ENCODE peak calls at places on chromosomes 12 and 14, in eight cellular contexts. G, V, L, O, A, I, W and N are unnamed samples. For H3K27me3, the result is how much of the 10 kb centered on the place peaks cover.

GRCh38 chr12:110658882-110659281 is 30.0 kb downstream of the HVCN1 start:
- DNase-seq in I (no peak), V (no peak), W (no peak), G (no peak), L (no peak), A (no peak), O (no peak), N (no peak)

GRCh38 chr14:35534884-35535793 is 1.2 kb downstream of the INSM2 start:
- DNase-seq in V (peak), G (no peak), A (peak), W (peak), O (peak), L (peak), I (peak), N (no peak)

GRCh38 chr12:110256780-110257431 is 24.1 kb upstream of the ATP2A2 start:
- DNase-seq in L (no peak), V (peak), O (no peak), W (peak), I (no peak), A (no peak), G (no peak), N (no peak)

GRCh38 chr12:92408072-92408900 is 262.6 kb upstream of the BTG1 start:
- DNase-seq in G (peak), I (peak), L (no peak), V (peak), W (peak), A (peak), O (no peak), N (no peak)

GRCh38 chr14:21136024-21136423 is 19.8 kb downstream of the OR5AU1 start:
- DNase-seq in W (no peak), O (no peak), L (peak), V (no peak), A (peak), G (peak), I (no peak), N (no peak)

GRCh38 chr12:132153501-132154340 is 9.5 kb downstream of the NOC4L start:
- DNase-seq in V (peak), W (peak), O (peak), G (no peak), A (peak), L (peak), I (no peak), N (peak)

GRCh38 chr12:122871851-122872785 is 23.8 kb downstream of the VPS37B start:
- DNase-seq in A (no peak), W (peak), G (no peak), I (no peak), L (peak), V (peak), O (no peak), N (peak)

GRCh38 chr14:51310453-51311074 is 70.5 kb downstream of the TMX1 start:
- DNase-seq in O (no peak), A (no peak), I (no peak), L (peak), G (no peak), V (peak), W (no peak), N (no peak)

GRCh38 chr12:12890815-12891645 is at the start of gene GPRC5A:
- DNase-seq in O (no peak), W (peak), I (peak), G (peak), V (peak), L (peak), A (peak), N (peak)

GRCh38 chr12:29561736-29562135 is 64.2 kb upstream of the OVCH1 start:
- DNase-seq in O (no peak), A (no peak), W (no peak), L (no peak), I (no peak), V (no peak), G (no peak), N (no peak)

GRCh38 chr14:90870950-90871604 is 54.8 kb upstream of the TTC7B start:
- DNase-seq in V (no peak), O (no peak), L (peak), G (no peak), A (no peak), I (no peak), W (no peak), N (no peak)

GRCh38 chr14:99128185-99128584 is 143.8 kb downstream of the BCL11B start:
- DNase-seq in G (no peak), W (no peak), L (no peak), A (no peak), O (no peak), I (peak), V (no peak), N (no peak)

GRCh38 chr12:52585951-52586350 is 12.3 kb upstream of the KRT74 start:
- DNase-seq in V (no peak), O (peak), G (no peak), L (no peak), A (no peak), W (no peak), I (peak), N (no peak)

GRCh38 chr12:69070319-69071090 is 137.5 kb upstream of the CPM start:
- DNase-seq in I (peak), A (peak), W (peak), O (peak), V (peak), G (peak), L (peak), N (no peak)

GRCh38 chr12:131836193-131836592 is 8.0 kb downstream of the MMP17 start:
- DNase-seq in O (no peak), V (no peak), G (no peak), L (peak), A (no peak), I (no peak), W (no peak), N (no peak)

GRCh38 chr12:20350495-20350894 is 17.8 kb upstream of the PDE3A start:
- DNase-seq in O (no peak), L (peak), V (no peak), G (no peak), I (no peak), W (no peak), A (no peak), N (no peak)

GRCh38 chr12:51970904-51971646 is 19.6 kb downstream of the ACVR1B start:
- DNase-seq in G (no peak), I (peak), W (no peak), A (peak), O (no peak), V (no peak), L (peak), N (no peak)

GRCh38 chr14:96852823-96853422 is 55.7 kb downstream of the VRK1 start:
- DNase-seq in V (no peak), W (peak), A (peak), L (peak), G (peak), O (no peak), I (no peak), N (no peak)

GRCh38 chr12:547883-548470 is 88.2 kb downstream of the B4GALNT3 start:
- DNase-seq in W (no peak), O (no peak), A (no peak), G (no peak), L (no peak), V (no peak), I (no peak), N (no peak)

GRCh38 chr14:100815478-100816285 is 10.2 kb upstream of the MEG3 start:
- DNase-seq in W (no peak), V (no peak), O (no peak), A (peak), L (peak), G (no peak), I (no peak), N (no peak)

GRCh38 chr14:100816950-100817901 is 8.7 kb upstream of the MEG3 start:
- DNase-seq in V (no peak), W (no peak), A (peak), G (no peak), I (no peak), L (no peak), O (no peak), N (no peak)

GRCh38 chr14:100813291-100813690 is 12.6 kb upstream of the MEG3 start:
- DNase-seq in A (no peak), V (no peak), O (no peak), I (no peak), G (no peak), L (no peak), W (no peak), N (no peak)

GRCh38 chr14:100819453-100819828 is 6.5 kb upstream of the MEG3 start:
- DNase-seq in V (no peak), I (no peak), A (no peak), G (no peak), L (no peak), O (no peak), W (no peak), N (no peak)

DNA sequence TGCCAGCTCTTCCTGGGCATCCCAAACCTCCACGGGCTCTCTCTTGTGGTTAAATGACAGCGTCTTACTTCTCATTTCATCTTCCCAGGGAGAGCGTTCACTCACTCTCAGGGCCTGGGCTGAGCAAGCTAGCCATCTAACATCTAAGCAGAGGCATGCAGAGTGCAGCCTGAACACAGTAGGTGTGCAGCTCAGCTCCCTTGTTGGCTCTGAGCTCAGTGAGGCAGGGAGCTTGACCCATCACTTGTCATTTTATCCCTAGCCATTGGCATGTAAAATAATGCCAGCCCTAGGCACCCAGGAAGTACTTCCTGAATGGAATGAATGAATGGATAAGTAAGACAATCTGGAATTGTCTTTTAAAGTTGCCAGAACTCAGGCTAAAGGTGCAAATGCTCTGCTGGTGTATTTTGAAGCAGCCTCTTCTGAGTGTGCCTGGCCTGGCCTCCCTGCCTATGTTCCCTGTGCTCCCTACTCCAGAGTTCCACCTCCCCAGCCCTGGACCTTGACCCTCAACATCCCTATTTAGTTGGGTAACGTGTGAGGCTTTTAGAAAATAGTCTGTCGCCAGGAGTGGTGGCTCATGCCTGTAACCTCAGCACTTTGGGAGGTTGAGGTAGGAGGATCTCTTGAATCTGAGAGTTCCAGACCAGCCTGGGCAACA is 9.5 kb upstream of the MEG3 start:
- DNase-seq in G (no peak), W (no peak), L (no peak), O (no peak), I (no peak), V (no peak), A (peak), N (no peak)
- H3K27ac ChIP-seq in G (no peak), W (no peak), L (peak), O (no peak), I (no peak), V (no peak), A (peak), N (no peak)

GRCh38 chr12:49092816-49093406 is 1.7 kb downstream of the DHH start:
- DNase-seq in I (no peak), A (no peak), O (no peak), V (no peak), G (no peak), W (no peak), L (no peak), N (no peak)
- H3K4me3 ChIP-seq in I (no peak), A (peak), O (no peak), V (no peak), G (no peak), W (peak), L (no peak), N (no peak)

GRCh38 chr14:100818221-100818699 is 7.7 kb upstream of the MEG3 start:
- DNase-seq in V (no peak), L (no peak), W (no peak), G (no peak), A (peak), O (no peak), I (no peak), N (no peak)
- H3K27me3 ChIP-seq in V (under half), L (under half), W (under half), G (under half), A (under half), O (under half), I (under half), N (under half)

DNA sequence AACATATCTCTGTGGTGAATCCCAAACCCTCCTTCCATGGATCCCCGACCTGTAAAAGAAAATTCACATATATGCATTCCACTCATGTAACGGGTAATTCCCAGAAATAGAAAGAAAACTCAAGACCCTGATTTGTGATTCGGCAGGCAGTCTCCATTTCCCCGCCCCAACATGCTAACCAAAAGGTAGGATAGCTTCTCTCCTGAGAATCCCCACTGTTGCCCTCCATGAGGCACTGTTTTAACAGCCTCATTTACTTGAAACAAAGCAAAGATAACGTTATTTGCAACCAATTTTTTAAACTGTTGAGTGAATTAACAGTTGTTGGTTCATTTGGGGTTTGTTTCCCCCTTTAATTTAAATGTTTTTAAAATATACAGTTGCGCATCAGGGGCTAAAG is 774 bp upstream of the SLC2A13 start:
- DNase-seq in O (no peak), W (no peak), L (no peak), I (no peak), G (no peak), A (no peak), V (no peak), N (no peak)
- H3K27ac ChIP-seq in O (no peak), W (peak), L (no peak), I (no peak), G (no peak), A (no peak), V (peak), N (peak)

DNA sequence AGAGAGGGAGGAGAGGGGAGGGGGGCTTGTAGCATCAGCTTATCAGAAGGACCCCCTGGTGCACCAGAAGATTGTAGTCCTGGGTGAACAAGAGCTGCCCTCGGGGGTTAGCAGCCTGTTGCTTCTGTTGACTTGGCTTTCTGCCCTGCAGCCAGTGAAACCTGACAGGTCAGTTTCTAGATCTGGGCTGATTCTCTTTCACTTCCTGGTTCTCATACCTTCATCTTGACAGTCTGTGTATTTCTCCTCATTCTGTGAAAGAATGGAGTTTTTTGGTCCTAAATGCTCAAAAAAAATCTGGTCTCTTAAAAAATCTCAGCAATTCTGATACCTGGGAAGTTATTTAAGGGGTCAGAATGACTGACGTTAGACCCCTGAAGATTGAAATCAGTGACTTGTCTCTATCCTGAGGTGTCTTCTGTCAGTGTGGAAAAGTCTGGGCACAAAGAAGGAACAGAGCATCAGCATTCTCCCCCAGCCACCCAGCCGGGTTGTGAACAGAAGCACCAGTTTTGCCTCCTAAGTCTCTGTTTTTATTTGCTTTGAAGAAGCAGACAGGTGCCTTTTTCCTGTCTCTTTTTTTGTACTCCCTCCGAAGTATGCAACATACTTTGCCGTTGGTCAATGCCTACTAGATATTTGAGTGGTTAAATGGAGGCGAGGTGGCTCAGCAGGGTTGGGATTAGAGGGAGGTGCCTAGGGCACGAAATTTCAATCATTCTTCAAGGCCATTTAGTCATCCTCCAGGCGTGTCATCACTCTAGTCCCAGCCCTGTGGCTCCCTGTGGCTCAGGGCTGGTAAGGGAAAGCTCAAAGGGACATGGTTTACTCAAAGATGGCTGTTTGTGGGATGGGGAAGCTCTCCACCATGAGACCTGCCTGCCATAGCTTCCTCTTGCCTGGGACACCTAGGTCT is 24.0 kb downstream of the TTC9 start:
- DNase-seq in O (no peak), G (peak), L (no peak), I (no peak), W (no peak), V (no peak), A (no peak), N (no peak)
- H3K4me3 ChIP-seq in O (no peak), G (peak), L (no peak), I (no peak), W (no peak), V (no peak), A (no peak), N (no peak)